ENCODE peak calls at places on chromosomes 7 and 10, in six cellular contexts. H, O, A, I, Z and G are unnamed samples.

GRCh38 chr10:86372119-86372784 is 5.7 kb upstream of the GRID1 start:
- DNase-seq in I (no peak), Z (no peak), A (no peak), O (no peak), H (no peak), G (no peak)

GRCh38 chr7:46916581-46916980 is 665.3 kb downstream of the TNS3 start:
- DNase-seq in A (no peak), O (no peak), Z (no peak), H (no peak), I (no peak), G (no peak)

GRCh38 chr7:81871606-81872265 is 101.9 kb upstream of the HGF start:
- DNase-seq in H (no peak), I (peak), O (peak), Z (peak), A (no peak), G (peak)

GRCh38 chr7:29794959-29795629 is 11.2 kb upstream of the WIPF3 start:
- DNase-seq in Z (no peak), O (no peak), I (no peak), H (no peak), A (no peak), G (no peak)

GRCh38 chr10:94053639-94053932 is 59.9 kb downstream of the PLCE1 start:
- DNase-seq in H (no peak), Z (no peak), A (no peak), I (no peak), O (no peak), G (no peak)

GRCh38 chr7:56007167-56007652 is 42.8 kb downstream of the NIPSNAP2 start:
- DNase-seq in Z (no peak), O (peak), I (no peak), A (no peak), H (no peak), G (peak)

GRCh38 chr7:135743907-135744789 is 4.5 kb downstream of the FAM180A start:
- DNase-seq in O (no peak), Z (peak), I (no peak), H (no peak), A (no peak), G (peak)

GRCh38 chr10:102615361-102615760 is 28.9 kb upstream of the TRIM8 start:
- DNase-seq in Z (no peak), H (no peak), I (peak), O (peak), A (no peak), G (no peak)

GRCh38 chr7:29415215-29415614 is 148.4 kb upstream of the PRR15 start:
- DNase-seq in H (no peak), A (no peak), Z (no peak), O (no peak), I (no peak), G (no peak)

GRCh38 chr10:34145751-34146150 is 669.3 kb downstream of the PARD3 start:
- DNase-seq in O (peak), A (no peak), Z (peak), I (no peak), H (no peak), G (peak)

GRCh38 chr7:90459888-90460287 is 9.6 kb upstream of the PTTG1IP2 start:
- DNase-seq in A (no peak), Z (no peak), I (no peak), H (no peak), O (no peak), G (no peak)
- TF ChIP-seq CTCF in A (no peak), Z (peak), I (peak), H (no peak), O (peak), G (peak)

GRCh38 chr7:142478479-142479220 is 220.8 kb upstream of the PRSS58 start:
- DNase-seq in O (peak), A (peak), Z (peak), I (peak), H (no peak), G (peak)

GRCh38 chr7:142476077-142476476 is 218.2 kb upstream of the PRSS58 start:
- DNase-seq in I (no peak), O (no peak), Z (peak), A (no peak), H (no peak), G (peak)

GRCh38 chr7:142482899-142483658 is 225.2 kb upstream of the PRSS58 start:
- DNase-seq in Z (peak), O (peak), H (no peak), I (peak), A (peak), G (peak)

GRCh38 chr7:142481548-142481947 is 223.7 kb upstream of the PRSS58 start:
- DNase-seq in O (no peak), H (no peak), Z (peak), A (no peak), I (no peak), G (peak)

DNA sequence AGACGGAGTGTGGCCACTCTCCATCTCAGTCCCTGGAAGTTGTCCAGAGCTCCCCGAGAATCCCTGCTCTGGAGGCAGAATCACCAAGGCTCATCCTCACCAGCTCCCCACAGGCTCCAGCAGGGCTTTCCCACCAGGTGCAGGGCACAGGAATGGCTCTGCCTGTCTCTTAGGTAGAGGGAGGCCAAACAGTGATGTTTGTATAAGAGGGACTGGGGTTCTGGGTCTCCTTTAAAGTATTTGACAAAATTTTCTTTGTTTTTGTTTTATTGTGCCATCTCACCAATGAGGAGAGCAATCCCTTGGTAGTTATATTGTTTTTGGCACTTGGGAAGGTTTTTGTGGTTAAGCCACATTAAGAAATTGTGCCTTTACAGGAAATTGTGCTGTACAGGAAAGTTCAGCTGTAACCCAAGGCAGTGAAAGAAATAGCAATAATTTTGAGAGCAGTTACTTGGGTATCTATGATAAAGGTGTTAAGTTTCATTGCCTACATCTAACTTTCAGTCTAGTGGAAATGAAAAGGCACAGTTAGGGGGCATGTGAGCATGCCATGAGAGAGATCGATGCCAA is 219.3 kb upstream of the PRSS58 start:
- DNase-seq in H (no peak), A (no peak), O (no peak), I (no peak), Z (peak), G (peak)
- H3K4me3 ChIP-seq in H (no peak), A (no peak), O (no peak), I (no peak), Z (no peak), G (no peak)

GRCh38 chr10:135601-136464 is 578 bp downstream of the ZMYND11 start:
- DNase-seq in Z (peak), I (peak), H (peak), O (peak), A (peak), G (peak)

GRCh38 chr10:136465-136762 is 1.2 kb downstream of the ZMYND11 start:
- DNase-seq in A (no peak), Z (no peak), H (no peak), I (no peak), O (no peak), G (no peak)

GRCh38 chr10:137606-138005 is 2.4 kb downstream of the ZMYND11 start:
- DNase-seq in O (peak), H (no peak), A (no peak), Z (peak), I (no peak), G (peak)

GRCh38 chr10:134743-135600 is at the start of gene ZMYND11:
- DNase-seq in Z (peak), A (peak), I (peak), H (peak), O (peak), G (peak)

DNA sequence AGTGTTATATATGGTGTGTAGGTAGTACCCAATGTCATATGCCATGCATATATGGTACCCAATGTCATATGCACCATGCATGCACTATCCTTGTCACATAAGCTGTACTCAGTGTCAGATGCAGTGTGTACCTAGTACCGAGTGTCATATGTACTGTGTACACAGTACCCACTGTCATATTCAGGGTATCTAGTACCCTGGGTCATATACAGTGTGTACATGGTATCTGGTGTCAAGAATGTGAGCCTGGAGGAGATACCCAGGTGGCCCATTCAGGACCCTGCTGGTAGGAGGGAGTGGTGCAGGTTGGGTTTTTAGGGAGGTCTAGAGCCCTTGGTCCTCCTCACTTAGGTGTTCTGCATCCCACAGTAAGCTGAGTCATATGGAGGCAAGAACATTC is 1.8 kb downstream of the ZMYND11 start:
- DNase-seq in Z (no peak), H (no peak), I (peak), O (peak), A (no peak), G (peak)
- TF ChIP-seq CTCF in Z (peak), H (peak), I (peak), O (peak), A (peak), G (peak)

DNA sequence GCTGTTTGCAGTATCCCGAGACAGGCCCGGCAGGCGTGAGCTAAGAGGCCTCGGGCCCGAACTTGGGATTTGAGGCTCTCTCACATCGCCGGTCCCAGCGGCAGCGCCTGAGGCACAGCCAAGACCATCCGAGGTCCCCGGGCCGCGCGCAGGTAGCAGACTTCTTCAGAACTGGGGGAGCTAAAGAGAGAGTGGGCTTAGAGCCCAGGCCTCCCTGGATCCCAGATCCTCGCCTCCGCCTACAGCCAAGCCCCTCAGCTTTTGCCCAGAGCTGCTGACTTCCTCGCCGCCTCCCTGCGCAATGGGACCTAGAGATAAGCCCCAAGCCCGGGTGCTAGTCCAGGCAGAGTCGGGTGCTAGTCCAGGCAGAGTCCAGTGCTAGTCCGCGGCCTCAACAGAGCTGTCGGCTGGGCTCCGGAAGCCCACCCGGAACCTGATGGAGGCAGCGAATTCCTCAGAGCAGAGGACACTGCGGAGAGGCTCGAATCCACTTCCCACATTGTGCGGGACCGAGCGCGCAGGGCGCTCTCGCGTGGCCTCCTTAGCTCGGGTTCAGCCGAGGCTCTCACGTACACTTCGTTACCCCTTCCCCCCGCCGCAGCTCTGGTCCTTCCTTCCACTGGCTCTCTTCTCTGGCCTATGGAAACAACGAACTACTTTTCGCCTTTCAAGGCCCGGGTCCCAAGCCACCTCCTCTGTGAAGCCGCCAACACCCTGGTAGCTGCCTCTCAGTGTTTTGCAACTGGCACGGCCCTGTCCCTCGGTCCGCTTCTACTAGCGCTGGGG is 5.8 kb downstream of the LBX1 start:
- DNase-seq in A (no peak), H (no peak), Z (no peak), O (no peak), I (peak), G (no peak)
- H3K4me3 ChIP-seq in A (no peak), H (peak), Z (no peak), O (no peak), I (peak), G (no peak)

DNA sequence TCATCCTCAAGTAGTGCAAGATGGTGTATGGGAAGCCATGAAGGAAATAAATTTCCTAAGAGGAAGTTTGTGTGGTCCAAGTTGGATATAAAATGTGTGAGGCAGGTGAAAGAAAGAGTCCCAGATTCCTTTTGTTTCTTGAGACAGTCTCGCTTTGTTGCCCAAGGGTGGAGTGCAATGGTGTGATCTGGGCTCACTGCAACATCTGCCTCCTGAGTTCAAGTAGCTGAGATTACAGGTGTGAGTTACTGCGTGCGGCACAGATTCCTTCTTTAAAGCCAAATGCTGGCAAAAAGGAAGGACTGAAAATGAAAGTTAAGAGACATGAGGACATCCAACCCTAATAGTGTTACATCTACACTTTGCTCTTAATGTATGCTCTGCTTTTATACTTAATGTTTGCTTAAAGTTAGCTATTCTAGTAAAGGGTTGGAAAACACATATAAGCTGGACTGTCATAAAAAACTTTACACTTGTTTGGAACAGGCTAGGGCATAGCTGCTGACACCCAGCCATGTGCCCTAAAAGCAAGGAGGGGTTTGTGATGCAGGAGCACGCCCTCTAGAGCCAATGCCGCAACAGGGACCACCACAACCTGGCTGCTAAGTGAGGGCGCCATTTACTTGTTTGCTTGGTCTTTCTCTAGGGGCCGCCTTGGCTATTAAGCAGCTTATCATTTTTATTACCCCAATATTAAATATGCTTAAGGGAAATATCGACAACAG is 34.5 kb downstream of the CLEC2L start:
- DNase-seq in I (no peak), A (peak), O (no peak), H (no peak), Z (no peak), G (no peak)
- TF ChIP-seq CTCF in I (no peak), A (no peak), O (peak), H (no peak), Z (no peak), G (peak)

DNA sequence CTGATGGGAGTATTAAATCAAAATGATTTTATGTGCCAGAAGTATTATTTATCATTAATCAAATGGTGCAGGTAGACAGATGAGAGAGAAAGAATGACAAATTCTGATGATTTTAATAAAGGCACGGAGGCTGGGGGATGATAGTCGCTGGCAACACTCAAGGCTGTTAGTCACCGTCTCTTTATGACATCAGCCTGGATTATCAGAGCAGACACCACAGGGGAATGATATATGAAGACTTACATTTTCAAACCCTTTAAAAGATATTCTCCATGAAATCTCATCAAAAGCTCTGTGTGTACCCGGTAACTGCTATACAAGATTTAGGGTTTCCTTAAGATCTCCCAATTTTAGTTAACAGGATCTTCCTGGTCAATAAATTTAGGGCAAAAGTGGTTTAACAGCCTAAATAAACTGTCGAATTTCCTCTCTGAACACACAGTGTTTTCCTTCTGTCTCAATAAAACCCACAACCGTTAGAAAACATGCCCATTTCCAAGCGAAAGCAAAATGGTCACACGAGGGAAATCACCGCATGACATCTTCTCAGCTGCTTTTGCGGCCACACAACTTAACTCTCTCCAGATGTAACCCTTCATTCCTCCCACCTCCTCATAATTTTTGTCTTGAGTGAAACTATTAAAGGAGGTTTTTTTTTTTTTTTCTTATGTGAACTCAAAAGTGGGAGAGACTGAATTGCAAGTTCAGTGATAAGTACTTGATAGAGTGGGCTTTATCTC is 133.2 kb upstream of the FAM171A1 start:
- DNase-seq in O (peak), A (no peak), I (no peak), H (no peak), Z (peak), G (peak)
- H3K4me3 ChIP-seq in O (no peak), A (no peak), I (no peak), H (no peak), Z (peak), G (peak)

GRCh38 chr10:26627320-26627719 is 70.2 kb upstream of the PDSS1 start:
- DNase-seq in A (no peak), Z (no peak), I (no peak), H (no peak), O (no peak), G (no peak)
- TF ChIP-seq CTCF in A (no peak), Z (peak), I (no peak), H (no peak), O (no peak), G (no peak)

DNA sequence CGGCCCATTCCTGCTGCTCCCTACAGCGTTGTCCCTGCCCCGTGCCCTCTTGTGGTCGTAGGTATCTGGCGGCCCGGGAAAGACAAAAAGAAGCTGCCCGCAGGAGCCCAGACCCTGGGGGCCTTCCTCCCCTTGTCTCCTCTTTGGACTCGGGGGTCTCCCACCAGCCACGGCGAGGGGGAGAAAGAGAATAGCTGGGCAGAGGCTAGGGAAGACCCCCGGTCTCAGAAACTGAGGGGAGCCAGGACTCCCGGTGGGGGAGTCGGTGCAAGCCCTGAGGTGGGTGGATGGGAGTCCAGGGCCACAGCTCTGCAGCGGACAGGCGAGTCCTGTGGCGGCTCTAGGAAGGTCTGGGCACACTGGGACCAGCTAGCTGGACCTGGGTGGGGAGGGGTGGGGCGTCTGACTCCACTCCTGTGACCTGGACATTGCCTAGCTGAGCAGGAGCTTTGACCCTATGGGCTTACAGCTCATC is 1.3 kb upstream of the SH2D4B start:
- DNase-seq in I (no peak), A (no peak), H (no peak), O (no peak), Z (no peak), G (no peak)
- H3K4me3 ChIP-seq in I (no peak), A (no peak), H (peak), O (peak), Z (peak), G (peak)

GRCh38 chr7:35285799-35286198 is 31.9 kb upstream of the TBX20 start:
- DNase-seq in O (no peak), Z (no peak), I (peak), A (no peak), H (no peak), G (no peak)

GRCh38 chr7:35286422-35286821 is 32.5 kb upstream of the TBX20 start:
- DNase-seq in O (peak), I (no peak), Z (no peak), A (no peak), H (no peak), G (peak)

GRCh38 chr7:35289376-35289775 is 35.5 kb upstream of the TBX20 start:
- DNase-seq in I (peak), A (no peak), Z (no peak), H (no peak), O (no peak), G (no peak)

GRCh38 chr7:35286986-35287385 is 33.1 kb upstream of the TBX20 start:
- DNase-seq in H (no peak), Z (no peak), A (no peak), O (no peak), I (no peak), G (no peak)
- TF ChIP-seq CTCF in H (no peak), Z (no peak), A (no peak), O (no peak), I (no peak), G (no peak)

DNA sequence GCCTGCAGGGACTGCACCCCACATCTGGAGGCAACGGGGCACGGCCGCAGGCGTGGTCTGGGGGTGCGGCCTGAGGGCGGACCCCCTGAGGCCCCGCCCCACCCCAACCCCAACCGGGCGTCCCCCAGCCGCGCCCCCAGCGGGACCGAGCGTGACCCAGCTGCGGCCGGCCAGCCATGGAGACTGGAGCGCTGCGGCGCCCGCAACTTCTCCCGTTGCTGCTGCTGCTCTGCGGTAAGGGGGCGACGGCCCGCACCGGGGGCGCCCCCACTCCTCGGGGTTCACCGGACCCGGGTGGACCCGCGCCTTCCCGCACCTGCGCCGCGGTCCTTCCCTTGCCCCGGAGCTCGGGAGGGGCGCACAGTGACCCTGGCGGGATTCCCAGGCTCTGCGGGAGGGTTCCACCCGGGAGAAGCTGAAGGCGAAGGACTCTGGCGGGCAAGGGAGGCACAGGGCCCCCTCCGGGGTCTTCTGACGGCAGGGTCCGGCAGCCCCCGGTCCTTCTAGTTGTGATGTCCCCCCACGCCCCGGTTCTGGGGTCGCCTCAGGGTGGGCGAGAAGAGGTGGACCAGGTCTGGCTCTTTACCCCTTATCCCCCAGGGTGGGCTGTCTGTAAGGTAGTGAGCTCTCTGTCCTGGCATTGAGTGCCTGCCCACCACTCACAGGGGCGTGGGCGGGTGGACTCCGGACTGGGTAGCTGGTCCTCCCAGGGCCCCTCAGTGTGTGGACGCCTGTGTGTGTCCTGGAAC is at the start of gene RAMP3:
- DNase-seq in I (peak), H (no peak), O (no peak), A (no peak), Z (no peak), G (no peak)
- H3K4me3 ChIP-seq in I (no peak), H (peak), O (no peak), A (no peak), Z (no peak), G (no peak)